ENCODE peak calls at places on chromosomes 13 and 19, in ten cellular contexts. F is brain microvascular endothelial cell; B is stimulated activated CD4-positive, alpha-beta T cell treated with anti-CD3 and anti-CD28 coated beads, Interleukin-1b, Interleukin-23, amount 100 ng/mL, for 24 hours; U is HS-5; L is endodermal cell; E is HuH-7.5; G is stromal cell of bone marrow; O is stimulated activated naive CD8-positive, alpha-beta T cell treated with anti-CD3 and anti-CD28 coated beads, Interleukin-15, amount 100 ng/mL, for 72 hours; C is activated CD8-positive, alpha-beta memory T cell treated with anti-CD3 and anti-CD28 coated beads for 1 hour; P is iPS DF 6.9. K is an unnamed sample.

GRCh38 chr19:33497151-33497777 is 24.3 kb downstream of the PEPD start:
- DNase-seq in U (no peak), B (no peak), L (no peak), O (no peak), E (no peak), G (no peak), P (no peak), C (no peak), F (no peak), K (no peak)

GRCh38 chr13:45807520-45808099 is 43.9 kb downstream of the SIAH3 start:
- DNase-seq in F (peak; percentile 44), O (peak; percentile 30), C (no peak), L (peak; percentile 78), E (peak; percentile 55), U (peak; percentile 29), B (no peak), G (peak; percentile 19), P (peak; percentile 39), K (peak; percentile 61)

GRCh38 chr13:27353166-27353583 is 71.2 kb upstream of the GTF3A start:
- DNase-seq in U (no peak), G (no peak), O (no peak), E (no peak), B (peak; percentile 28), C (no peak), P (no peak), L (no peak), F (peak; percentile 36), K (no peak)

GRCh38 chr19:48372904-48373303 is 8.7 kb downstream of the SYNGR4 start:
- DNase-seq in L (no peak), P (no peak), B (no peak), E (no peak), O (no peak), F (no peak), C (no peak), U (no peak), G (no peak), K (no peak)

GRCh38 chr13:97948041-97948440 is 5.4 kb upstream of the IPO5 start:
- DNase-seq in P (no peak), O (no peak), G (no peak), U (no peak), F (no peak), L (no peak), B (no peak), C (no peak), E (no peak), K (no peak)

GRCh38 chr13:69904784-69905183 is 202.8 kb upstream of the ATXN8OS start:
- DNase-seq in F (no peak), G (no peak), L (no peak), E (no peak), U (no peak), P (no peak), C (no peak), B (no peak), O (no peak), K (no peak)

GRCh38 chr13:66532146-66532545 is 698.0 kb downstream of the PCDH9 start:
- DNase-seq in E (no peak), B (no peak), F (peak; percentile 62), G (peak; percentile 41), P (no peak), U (no peak), C (no peak), L (no peak), O (no peak), K (no peak)

GRCh38 chr13:75231235-75231634 is 250.7 kb downstream of the TBC1D4 start:
- DNase-seq in L (no peak), B (no peak), G (no peak), E (no peak), P (no peak), O (no peak), F (no peak), C (no peak), U (no peak), K (no peak)

GRCh38 chr13:20901668-20902437 is 693 bp downstream of the XPO4 start:
- DNase-seq in F (no peak), L (peak; percentile 80), O (peak; percentile 36), E (peak; percentile 38), C (no peak), P (no peak), B (peak; percentile 13), G (no peak), U (no peak), K (peak; percentile 70)

GRCh38 chr19:49469828-49470614 is 4.0 kb upstream of the FLT3LG start:
- DNase-seq in B (peak; percentile 74), L (no peak), G (no peak), P (no peak), O (peak; percentile 96), U (no peak), E (no peak), F (no peak), C (peak; percentile 60), K (no peak)

GRCh38 chr13:113841355-113841653 is 22.6 kb downstream of the GAS6 start:
- DNase-seq in F (no peak), E (no peak), L (no peak), U (no peak), P (no peak), B (no peak), G (no peak), O (no peak), C (no peak), K (no peak)

GRCh38 chr13:101434486-101434885 is 18.0 kb upstream of the ITGBL1 start:
- DNase-seq in O (no peak), F (no peak), U (no peak), B (no peak), L (no peak), E (no peak), P (no peak), C (no peak), G (no peak), K (no peak)

GRCh38 chr13:74661851-74662250 is 527.6 kb upstream of the KLF12 start:
- DNase-seq in B (no peak), O (no peak), U (no peak), G (no peak), E (no peak), C (no peak), L (no peak), F (no peak), P (no peak), K (no peak)

GRCh38 chr19:1248454-1249297 is at the start of gene MIDN:
- DNase-seq in E (peak; percentile 92), P (no peak), U (no peak), L (peak; percentile 95), F (peak; percentile 73), C (peak; percentile 79), B (peak; percentile 73), G (peak; percentile 82), O (peak; percentile 85), K (peak; percentile 84)

GRCh38 chr19:12847159-12848139 is 9.1 kb downstream of the MAST1 start:
- DNase-seq in E (peak; percentile 93), O (peak; percentile 88), C (peak; percentile 77), P (no peak), F (peak; percentile 63), G (peak; percentile 60), L (peak; percentile 98), U (peak; percentile 65), B (peak; percentile 82), K (peak; percentile 83)

GRCh38 chr19:43634068-43634467 is 5.6 kb downstream of the CADM4 start:
- DNase-seq in C (no peak), O (no peak), G (no peak), U (no peak), F (no peak), P (no peak), L (no peak), E (no peak), B (no peak), K (no peak)

GRCh38 chr13:109465151-109465550 is 321.2 kb downstream of the IRS2 start:
- DNase-seq in B (no peak), P (no peak), U (no peak), O (no peak), L (no peak), E (no peak), F (no peak), G (no peak), C (no peak), K (no peak)

K was measured in Caco-2.